ENCODE peak calls at places on chromosomes 16 and 17, in six cellular contexts. One of them, this sample, is unnamed.

GRCh38 chr17:8479431-8479947 is 43.8 kb downstream of the NDEL1 start:
- DNase-seq in PC-3: no peak
- DNase-seq in mesendoderm: no peak
- DNase-seq in Karpas-422: no peak
- DNase-seq in adrenal gland: peak; percentile 57
- DNase-seq in CD8-positive, alpha-beta T cell: no peak
- DNase-seq in this sample: peak; percentile 72

GRCh38 chr17:21376835-21377690 is 906 bp downstream of the KCNJ12 start:
- DNase-seq in PC-3: peak; percentile 43
- DNase-seq in mesendoderm: peak; percentile 60
- DNase-seq in Karpas-422: no peak
- DNase-seq in adrenal gland: no peak
- DNase-seq in CD8-positive, alpha-beta T cell: no peak
- DNase-seq in this sample: no peak

GRCh38 chr16:27232061-27232841 is 28.9 kb downstream of the KDM8 start:
- DNase-seq in PC-3: no peak
- DNase-seq in mesendoderm: no peak
- DNase-seq in Karpas-422: no peak
- DNase-seq in adrenal gland: no peak
- DNase-seq in CD8-positive, alpha-beta T cell: no peak
- DNase-seq in this sample: no peak

GRCh38 chr17:6603746-6604325 is 36.7 kb downstream of the KIAA0753 start:
- DNase-seq in PC-3: no peak
- DNase-seq in mesendoderm: no peak
- DNase-seq in Karpas-422: no peak
- DNase-seq in adrenal gland: peak; percentile 21
- DNase-seq in CD8-positive, alpha-beta T cell: no peak
- DNase-seq in this sample: no peak

GRCh38 chr16:88349903-88350900 is 32.6 kb upstream of the ZNF469 start:
- DNase-seq in PC-3: no peak
- DNase-seq in mesendoderm: no peak
- DNase-seq in Karpas-422: no peak
- DNase-seq in adrenal gland: no peak
- DNase-seq in CD8-positive, alpha-beta T cell: no peak
- DNase-seq in this sample: no peak

GRCh38 chr17:14594690-14595089 is 293.8 kb downstream of the HS3ST3B1 start:
- DNase-seq in PC-3: peak; percentile 10
- DNase-seq in mesendoderm: peak; percentile 8
- DNase-seq in Karpas-422: no peak
- DNase-seq in adrenal gland: no peak
- DNase-seq in CD8-positive, alpha-beta T cell: no peak
- DNase-seq in this sample: no peak

GRCh38 chr17:51238253-51238887 is 21.5 kb downstream of the MBTD1 start:
- DNase-seq in PC-3: no peak
- DNase-seq in mesendoderm: no peak
- DNase-seq in Karpas-422: no peak
- DNase-seq in adrenal gland: no peak
- DNase-seq in CD8-positive, alpha-beta T cell: no peak
- DNase-seq in this sample: no peak

GRCh38 chr17:47324224-47325020 is 667 bp downstream of the EFCAB13 start:
- DNase-seq in PC-3: peak; percentile 49
- DNase-seq in mesendoderm: peak; percentile 69
- DNase-seq in Karpas-422: peak; percentile 80
- DNase-seq in adrenal gland: peak; percentile 50
- DNase-seq in CD8-positive, alpha-beta T cell: peak; percentile 45
- DNase-seq in this sample: no peak

GRCh38 chr17:5122586-5123342 is 6.9 kb downstream of the USP6 start:
- DNase-seq in PC-3: no peak
- DNase-seq in mesendoderm: peak; percentile 47
- DNase-seq in Karpas-422: no peak
- DNase-seq in adrenal gland: no peak
- DNase-seq in CD8-positive, alpha-beta T cell: no peak
- DNase-seq in this sample: peak; percentile 64

GRCh38 chr17:76051071-76051467 is 21.2 kb downstream of the SRP68 start:
- DNase-seq in PC-3: peak; percentile 88
- DNase-seq in mesendoderm: no peak
- DNase-seq in Karpas-422: no peak
- DNase-seq in adrenal gland: no peak
- DNase-seq in CD8-positive, alpha-beta T cell: no peak
- DNase-seq in this sample: no peak

GRCh38 chr17:9937901-9938300 is 32.8 kb upstream of the RCVRN start:
- DNase-seq in PC-3: no peak
- DNase-seq in mesendoderm: no peak
- DNase-seq in Karpas-422: no peak
- DNase-seq in adrenal gland: no peak
- DNase-seq in CD8-positive, alpha-beta T cell: no peak
- DNase-seq in this sample: no peak

DNA sequence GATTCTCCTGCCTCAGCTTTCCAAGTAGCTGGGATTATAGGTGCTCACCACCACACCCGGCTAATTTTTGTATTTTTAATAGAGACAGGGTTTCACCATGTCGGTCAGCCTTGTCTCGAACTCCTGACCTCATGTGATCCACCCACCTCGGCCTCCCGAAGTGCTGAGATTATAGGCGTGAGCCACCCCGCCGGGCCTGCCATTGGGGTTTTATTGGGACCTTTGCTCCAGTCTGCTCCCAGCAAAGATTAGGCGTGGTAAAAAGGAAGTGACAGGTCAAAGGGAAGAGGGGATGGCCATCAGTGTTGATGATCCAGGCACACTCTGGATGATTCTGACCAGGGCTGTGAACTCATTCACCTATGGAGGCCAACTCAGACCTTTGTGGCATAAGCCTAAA is 20.5 kb downstream of the MYLK3 start:
- DNase-seq in PC-3: no peak
- DNase-seq in mesendoderm: no peak
- DNase-seq in Karpas-422: no peak
- DNase-seq in adrenal gland: no peak
- DNase-seq in CD8-positive, alpha-beta T cell: no peak
- DNase-seq in this sample: no peak
- H3K27ac ChIP-seq in PC-3: no peak overlapping the region
- H3K27ac ChIP-seq in mesendoderm: no peak overlapping the region
- H3K27ac ChIP-seq in Karpas-422: no peak overlapping the region
- H3K27ac ChIP-seq in adrenal gland: no peak overlapping the region
- H3K27ac ChIP-seq in CD8-positive, alpha-beta T cell: no peak overlapping the region
- H3K27ac ChIP-seq in this sample: no peak overlapping the region

GRCh38 chr16:24075302-24075701 is 180.8 kb upstream of the CACNG3 start:
- DNase-seq in PC-3: no peak
- DNase-seq in mesendoderm: no peak
- DNase-seq in Karpas-422: no peak
- DNase-seq in adrenal gland: no peak
- DNase-seq in CD8-positive, alpha-beta T cell: no peak
- DNase-seq in this sample: no peak
- H3K27ac ChIP-seq in PC-3: no peak overlapping the region
- H3K27ac ChIP-seq in mesendoderm: no peak overlapping the region
- H3K27ac ChIP-seq in Karpas-422: no peak overlapping the region
- H3K27ac ChIP-seq in adrenal gland: no peak overlapping the region
- H3K27ac ChIP-seq in CD8-positive, alpha-beta T cell: no peak overlapping the region
- H3K27ac ChIP-seq in this sample: no peak overlapping the region

GRCh38 chr17:57868007-57868774 is 18.3 kb upstream of the MRPS23 start:
- DNase-seq in PC-3: peak; percentile 93
- DNase-seq in mesendoderm: peak; percentile 93
- DNase-seq in Karpas-422: peak; percentile 76
- DNase-seq in adrenal gland: peak; percentile 90
- DNase-seq in CD8-positive, alpha-beta T cell: peak; percentile 20
- DNase-seq in this sample: peak; percentile 60
- H3K27ac ChIP-seq in PC-3: peak overlapping the region; percentile 85
- H3K27ac ChIP-seq in mesendoderm: peak overlapping the region; percentile 60
- H3K27ac ChIP-seq in Karpas-422: no peak overlapping the region
- H3K27ac ChIP-seq in adrenal gland: peak overlapping the region; percentile 74
- H3K27ac ChIP-seq in CD8-positive, alpha-beta T cell: no peak overlapping the region
- H3K27ac ChIP-seq in this sample: peak overlapping the region; percentile 59

GRCh38 chr17:31404028-31404949 is 12.8 kb downstream of the RAB11FIP4 start:
- DNase-seq in PC-3: peak; percentile 29
- DNase-seq in mesendoderm: no peak
- DNase-seq in Karpas-422: no peak
- DNase-seq in adrenal gland: no peak
- DNase-seq in CD8-positive, alpha-beta T cell: no peak
- DNase-seq in this sample: no peak

GRCh38 chr17:31400481-31400950 is 9.0 kb downstream of the RAB11FIP4 start:
- DNase-seq in PC-3: no peak
- DNase-seq in mesendoderm: no peak
- DNase-seq in Karpas-422: no peak
- DNase-seq in adrenal gland: no peak
- DNase-seq in CD8-positive, alpha-beta T cell: no peak
- DNase-seq in this sample: no peak

GRCh38 chr17:31408586-31408985 is 17.1 kb downstream of the RAB11FIP4 start:
- DNase-seq in PC-3: no peak
- DNase-seq in mesendoderm: no peak
- DNase-seq in Karpas-422: no peak
- DNase-seq in adrenal gland: no peak
- DNase-seq in CD8-positive, alpha-beta T cell: no peak
- DNase-seq in this sample: no peak

GRCh38 chr17:31401456-31402254 is 10.2 kb downstream of the RAB11FIP4 start:
- DNase-seq in PC-3: no peak
- DNase-seq in mesendoderm: no peak
- DNase-seq in Karpas-422: no peak
- DNase-seq in adrenal gland: no peak
- DNase-seq in CD8-positive, alpha-beta T cell: no peak
- DNase-seq in this sample: no peak

DNA sequence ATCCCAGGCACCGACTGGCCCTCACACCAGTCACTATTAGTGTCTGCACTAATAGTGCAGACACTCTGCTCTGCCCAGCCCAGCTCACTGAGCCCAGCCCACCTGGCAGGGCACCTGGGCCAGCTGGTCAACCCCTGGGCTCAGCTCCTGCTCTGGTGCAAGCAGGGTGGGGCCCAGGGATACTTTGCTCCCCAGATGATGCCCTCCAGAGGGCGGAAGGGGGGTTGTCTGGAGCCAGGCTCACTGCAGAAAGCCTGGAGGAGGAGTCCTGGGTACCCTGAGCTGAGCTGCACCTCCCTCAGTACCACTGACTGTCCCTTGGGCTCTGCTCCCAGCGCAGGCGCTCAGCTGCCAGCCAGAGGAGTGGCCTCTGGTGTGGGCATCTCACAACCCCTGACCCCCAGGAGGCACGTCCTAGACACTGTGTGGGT is 14.5 kb downstream of the RAB11FIP4 start:
- DNase-seq in PC-3: no peak
- DNase-seq in mesendoderm: peak; percentile 30
- DNase-seq in Karpas-422: no peak
- DNase-seq in adrenal gland: no peak
- DNase-seq in CD8-positive, alpha-beta T cell: no peak
- DNase-seq in this sample: no peak
- H3K27ac ChIP-seq in PC-3: no peak overlapping the region
- H3K27ac ChIP-seq in mesendoderm: no peak overlapping the region
- H3K27ac ChIP-seq in Karpas-422: no peak overlapping the region
- H3K27ac ChIP-seq in adrenal gland: no peak overlapping the region
- H3K27ac ChIP-seq in CD8-positive, alpha-beta T cell: no peak overlapping the region
- H3K27ac ChIP-seq in this sample: peak overlapping the region; percentile 16

DNA sequence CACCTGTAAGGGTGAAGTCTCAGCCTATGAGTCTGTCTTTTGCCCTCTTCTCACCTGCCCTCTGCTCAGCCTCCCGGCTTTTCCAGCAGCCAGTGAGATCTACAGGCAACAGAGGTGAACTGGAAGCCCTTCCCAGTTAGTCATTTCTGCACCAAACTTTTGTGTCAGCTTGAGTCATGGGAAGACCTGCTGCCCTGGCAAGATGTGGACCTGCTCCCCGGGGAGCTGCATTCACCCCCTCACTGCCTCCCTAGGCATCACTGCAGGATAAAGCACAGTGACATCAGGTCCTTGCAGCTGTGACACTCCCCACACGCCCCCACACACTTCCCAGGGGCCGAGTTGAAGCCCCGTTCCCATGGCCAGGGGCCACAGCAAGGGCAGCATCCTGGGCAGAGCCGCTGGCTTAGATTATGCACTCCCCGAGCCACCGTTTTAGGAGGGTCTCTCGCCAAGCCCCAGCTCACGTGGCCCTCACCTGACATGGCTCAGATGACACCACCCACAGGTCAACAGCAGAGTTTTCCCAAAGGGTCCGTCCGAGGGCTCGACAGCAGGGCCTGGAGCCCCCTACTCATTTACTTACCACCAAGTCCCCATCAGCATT is 6.5 kb upstream of the ABR start:
- DNase-seq in PC-3: peak; percentile 74
- DNase-seq in mesendoderm: no peak
- DNase-seq in Karpas-422: no peak
- DNase-seq in adrenal gland: no peak
- DNase-seq in CD8-positive, alpha-beta T cell: no peak
- DNase-seq in this sample: no peak
- H3K27ac ChIP-seq in PC-3: no peak overlapping the region
- H3K27ac ChIP-seq in mesendoderm: no peak overlapping the region
- H3K27ac ChIP-seq in Karpas-422: peak overlapping the region; percentile 83
- H3K27ac ChIP-seq in adrenal gland: no peak overlapping the region
- H3K27ac ChIP-seq in CD8-positive, alpha-beta T cell: no peak overlapping the region
- H3K27ac ChIP-seq in this sample: peak overlapping the region; percentile 58

This sample was measured in substantia nigra.